ENCODE peak calls at places on chromosomes 13 and 19, in seven cellular contexts. Y, U, I, H, C, A and X are unnamed samples.
A peak's percentile ranks its signal among the peaks of the same experiment; 100 is the strongest.

GRCh38 chr13:41403983-41404382 is 53.4 kb upstream of the RGCC start:
- DNase-seq in H (no peak), Y (no peak), A (no peak), I (no peak), C (no peak), U (no peak), X (no peak)

GRCh38 chr19:24052811-24053210 is 34.2 kb upstream of the ZNF254 start:
- DNase-seq in C (no peak), A (no peak), H (no peak), U (no peak), I (no peak), Y (no peak), X (no peak)

GRCh38 chr13:48586591-48587103 is 53.8 kb upstream of the RCBTB2 start:
- DNase-seq in I (no peak), H (no peak), Y (no peak), C (no peak), U (no peak), A (peak; percentile 29), X (no peak)

GRCh38 chr19:50480281-50481111 is 3.8 kb upstream of the GARIN5A start:
- DNase-seq in C (no peak), U (no peak), A (no peak), H (no peak), I (no peak), Y (no peak), X (no peak)

GRCh38 chr13:112229445-112229844 is 146.7 kb upstream of the SPACA7 start:
- DNase-seq in U (no peak), C (no peak), H (no peak), A (no peak), Y (no peak), I (no peak), X (no peak)

GRCh38 chr19:18491995-18492953 is 29.6 kb downstream of the ELL start:
- DNase-seq in C (no peak), Y (no peak), H (no peak), U (no peak), I (no peak), A (no peak), X (no peak)

GRCh38 chr13:114035583-114036501 is 62.0 kb upstream of the C13orf46 start:
- DNase-seq in H (no peak), U (no peak), A (no peak), I (peak; percentile 51), Y (no peak), C (no peak), X (no peak)

GRCh38 chr19:57105976-57106610 is 13.7 kb upstream of the USP29 start:
- DNase-seq in C (no peak), H (no peak), Y (no peak), A (no peak), U (no peak), I (no peak), X (no peak)

GRCh38 chr13:21749410-21749809 is 78.5 kb downstream of the FGF9 start:
- DNase-seq in I (no peak), Y (no peak), U (no peak), H (no peak), C (no peak), A (no peak), X (no peak)

GRCh38 chr19:44603201-44603945 is 10.0 kb upstream of the IGSF23 start:
- DNase-seq in I (no peak), Y (no peak), A (no peak), C (peak; percentile 85), U (no peak), H (no peak), X (no peak)

GRCh38 chr13:51501592-51502205 is 48.9 kb upstream of the INTS6 start:
- DNase-seq in A (no peak), I (no peak), U (no peak), H (no peak), C (no peak), Y (no peak), X (no peak)